ENCODE peak calls at places on chromosomes 4 and X, in four cellular contexts. One of them, this sample, is unnamed. For H3K27me3, the result is how much of the 10 kb centered on the place peaks cover.

GRCh38 chr4:24842356-24842755 is 47.0 kb downstream of the SOD3 start:
- DNase-seq in lower lobe of right lung: no peak
- DNase-seq in AG04450: no peak
- DNase-seq in Panc1: no peak
- DNase-seq in this sample: no peak

GRCh38 chr4:7261174-7261573 is 68.8 kb downstream of the SORCS2 start:
- DNase-seq in lower lobe of right lung: no peak
- DNase-seq in AG04450: no peak
- DNase-seq in Panc1: no peak
- DNase-seq in this sample: no peak

GRCh38 chr4:122309988-122310626 is 68.7 kb upstream of the ADAD1 start:
- DNase-seq in lower lobe of right lung: no peak
- DNase-seq in AG04450: no peak
- DNase-seq in Panc1: no peak
- DNase-seq in this sample: no peak

GRCh38 chrX:141467442-141467841 is 117.1 kb downstream of the SPANXA1 start:
- DNase-seq in lower lobe of right lung: no peak
- DNase-seq in AG04450: no peak
- DNase-seq in Panc1: no peak
- DNase-seq in this sample: no peak

GRCh38 chr4:87353592-87353991 is 30.9 kb upstream of the HSD17B13 start:
- DNase-seq in lower lobe of right lung: no peak
- DNase-seq in AG04450: peak
- DNase-seq in Panc1: no peak
- DNase-seq in this sample: peak

GRCh38 chrX:12789976-12790375 is 1.2 kb upstream of the PRPS2 start:
- DNase-seq in lower lobe of right lung: no peak
- DNase-seq in AG04450: no peak
- DNase-seq in Panc1: no peak
- DNase-seq in this sample: no peak

GRCh38 chr4:162164881-162165528 is 1.2 kb upstream of the FSTL5 start:
- DNase-seq in lower lobe of right lung: no peak
- DNase-seq in AG04450: no peak
- DNase-seq in Panc1: no peak
- DNase-seq in this sample: no peak

GRCh38 chr4:114495471-114495928 is 103.1 kb upstream of the UGT8 start:
- DNase-seq in lower lobe of right lung: no peak
- DNase-seq in AG04450: no peak
- DNase-seq in Panc1: no peak
- DNase-seq in this sample: no peak

GRCh38 chrX:22424919-22425318 is 152.2 kb downstream of the CBLL2 start:
- DNase-seq in lower lobe of right lung: no peak
- DNase-seq in AG04450: no peak
- DNase-seq in Panc1: no peak
- DNase-seq in this sample: no peak

GRCh38 chr4:8861576-8862279 is 9.9 kb downstream of the HMX1 start:
- DNase-seq in lower lobe of right lung: no peak
- DNase-seq in AG04450: no peak
- DNase-seq in Panc1: no peak
- DNase-seq in this sample: no peak

GRCh38 chr4:2843909-2844584 is 403 bp downstream of the ADD1 start:
- DNase-seq in lower lobe of right lung: peak
- DNase-seq in AG04450: no peak
- DNase-seq in Panc1: no peak
- DNase-seq in this sample: no peak

GRCh38 chr4:2843023-2843908 is at the start of gene ADD1:
- DNase-seq in lower lobe of right lung: peak
- DNase-seq in AG04450: peak
- DNase-seq in Panc1: peak
- DNase-seq in this sample: peak

GRCh38 chr4:2848449-2848848 is 4.8 kb downstream of the ADD1 start:
- DNase-seq in lower lobe of right lung: no peak
- DNase-seq in AG04450: no peak
- DNase-seq in Panc1: no peak
- DNase-seq in this sample: no peak

GRCh38 chr4:2847297-2847871 is 3.7 kb downstream of the ADD1 start:
- DNase-seq in lower lobe of right lung: no peak
- DNase-seq in AG04450: no peak
- DNase-seq in Panc1: no peak
- DNase-seq in this sample: no peak

DNA sequence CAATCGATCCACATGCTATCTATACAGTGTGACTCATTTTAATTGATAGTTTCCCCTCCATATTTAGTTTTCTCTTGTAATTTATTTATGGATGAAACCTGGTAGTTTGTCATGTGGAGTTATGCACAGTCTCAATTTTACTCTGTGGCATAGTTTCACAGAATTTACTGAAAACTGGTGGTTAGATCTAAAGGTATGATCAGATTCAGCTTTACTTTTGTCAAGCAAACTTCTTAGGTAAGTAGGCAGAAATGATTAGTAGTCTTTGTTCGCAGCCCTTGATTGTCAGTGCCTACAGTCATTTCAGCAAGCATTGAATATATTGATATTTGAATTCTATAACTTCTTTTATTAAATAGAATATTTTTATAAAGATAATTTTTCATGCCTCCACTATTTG is 2.5 kb downstream of the ADD1 start:
- DNase-seq in lower lobe of right lung: no peak
- DNase-seq in AG04450: no peak
- DNase-seq in Panc1: no peak
- DNase-seq in this sample: no peak
- H3K27ac ChIP-seq in lower lobe of right lung: no peak
- H3K27ac ChIP-seq in AG04450: no peak
- H3K27ac ChIP-seq in Panc1: no peak
- H3K27ac ChIP-seq in this sample: no peak

DNA sequence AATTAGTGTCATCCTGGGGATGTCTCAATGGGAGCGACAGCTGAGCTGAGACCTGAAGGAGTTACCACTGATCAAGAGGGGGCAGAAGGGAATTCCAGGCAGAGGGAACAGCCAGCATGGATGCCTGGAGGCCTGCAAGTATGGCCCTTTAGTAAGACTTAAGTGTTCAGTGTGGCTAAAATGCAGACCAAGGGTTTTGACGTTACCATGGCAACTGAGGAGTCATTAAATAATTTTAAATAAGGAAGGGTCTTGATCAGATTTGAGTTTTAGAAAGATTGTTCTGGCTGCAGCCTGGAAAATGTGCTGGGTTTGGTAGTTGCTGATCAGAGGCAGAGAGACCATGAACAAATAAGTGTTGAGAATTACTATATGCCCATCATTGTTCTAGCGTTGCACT is 285.5 kb downstream of the USP46 start:
- DNase-seq in lower lobe of right lung: no peak
- DNase-seq in AG04450: no peak
- DNase-seq in Panc1: no peak
- DNase-seq in this sample: no peak
- H3K27me3 ChIP-seq in lower lobe of right lung: under half
- H3K27me3 ChIP-seq in AG04450: under half
- H3K27me3 ChIP-seq in Panc1: under half
- H3K27me3 ChIP-seq in this sample: under half

DNA sequence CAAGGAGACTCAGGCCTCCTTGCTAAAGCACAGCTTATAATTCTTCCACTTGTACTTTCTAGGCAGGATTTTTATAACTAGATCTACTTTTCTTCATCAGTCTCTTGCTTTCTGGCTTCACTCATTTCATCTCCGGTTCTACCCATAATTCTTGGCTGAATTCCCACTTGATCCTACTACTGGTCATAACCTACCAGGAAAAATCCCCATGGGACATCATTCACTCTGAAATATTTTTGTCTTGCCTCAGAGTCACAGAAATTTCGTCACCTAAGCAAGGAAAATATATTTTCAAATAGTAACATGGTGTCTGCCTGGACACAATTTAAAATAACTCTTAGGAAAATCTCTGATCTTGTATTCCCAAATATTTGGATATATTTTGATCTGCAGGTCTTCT is 122.3 kb downstream of the TEX13A start:
- DNase-seq in lower lobe of right lung: no peak
- DNase-seq in AG04450: no peak
- DNase-seq in Panc1: no peak
- DNase-seq in this sample: no peak
- H3K4me3 ChIP-seq in lower lobe of right lung: no peak
- H3K4me3 ChIP-seq in AG04450: no peak
- H3K4me3 ChIP-seq in Panc1: no peak
- H3K4me3 ChIP-seq in this sample: no peak

DNA sequence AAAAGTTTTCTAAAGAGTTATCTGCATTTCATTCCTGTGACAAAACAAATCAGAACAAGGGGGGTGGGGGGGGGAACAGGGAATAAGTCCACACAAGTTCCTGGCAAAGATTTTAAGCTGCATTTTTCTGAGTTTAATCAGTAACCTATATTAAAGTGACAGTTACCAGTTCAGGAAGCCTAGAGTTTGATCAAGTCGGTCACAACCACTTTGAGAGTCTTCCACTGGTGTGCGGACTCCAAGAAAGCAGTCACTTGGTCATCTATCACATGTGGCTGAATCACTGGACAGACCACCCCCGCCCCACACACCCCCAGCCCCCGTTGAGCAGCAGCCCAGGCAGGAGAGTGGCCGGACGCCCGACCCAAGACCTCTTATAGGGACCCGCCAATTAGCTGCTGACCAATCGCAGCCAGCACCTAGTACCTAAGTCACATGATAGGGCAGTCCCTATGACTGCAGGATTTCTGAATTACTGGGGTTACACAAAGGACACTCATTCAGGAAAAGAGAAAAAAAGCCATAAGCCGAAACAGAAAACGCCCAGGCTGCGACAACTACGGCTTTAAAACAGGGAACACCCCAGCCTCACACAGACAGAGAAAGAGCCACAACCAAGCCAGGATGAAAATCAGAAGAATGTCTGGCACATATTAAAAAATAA is 569.4 kb upstream of the DIPK2B start:
- DNase-seq in lower lobe of right lung: peak
- DNase-seq in AG04450: peak
- DNase-seq in Panc1: no peak
- DNase-seq in this sample: peak
- H3K27ac ChIP-seq in lower lobe of right lung: peak
- H3K27ac ChIP-seq in AG04450: peak
- H3K27ac ChIP-seq in Panc1: peak
- H3K27ac ChIP-seq in this sample: peak

GRCh38 chr4:185016946-185017797 is 1.1 kb upstream of the HELT start:
- DNase-seq in lower lobe of right lung: no peak
- DNase-seq in AG04450: no peak
- DNase-seq in Panc1: no peak
- DNase-seq in this sample: no peak

GRCh38 chr4:185019451-185020292 is 1.4 kb downstream of the HELT start:
- DNase-seq in lower lobe of right lung: no peak
- DNase-seq in AG04450: no peak
- DNase-seq in Panc1: no peak
- DNase-seq in this sample: no peak

GRCh38 chr4:185020293-185020808 is 2.1 kb downstream of the HELT start:
- DNase-seq in lower lobe of right lung: peak
- DNase-seq in AG04450: no peak
- DNase-seq in Panc1: no peak
- DNase-seq in this sample: no peak

GRCh38 chr4:185017964-185018772 is at the start of gene HELT:
- DNase-seq in lower lobe of right lung: no peak
- DNase-seq in AG04450: no peak
- DNase-seq in Panc1: no peak
- DNase-seq in this sample: no peak

DNA sequence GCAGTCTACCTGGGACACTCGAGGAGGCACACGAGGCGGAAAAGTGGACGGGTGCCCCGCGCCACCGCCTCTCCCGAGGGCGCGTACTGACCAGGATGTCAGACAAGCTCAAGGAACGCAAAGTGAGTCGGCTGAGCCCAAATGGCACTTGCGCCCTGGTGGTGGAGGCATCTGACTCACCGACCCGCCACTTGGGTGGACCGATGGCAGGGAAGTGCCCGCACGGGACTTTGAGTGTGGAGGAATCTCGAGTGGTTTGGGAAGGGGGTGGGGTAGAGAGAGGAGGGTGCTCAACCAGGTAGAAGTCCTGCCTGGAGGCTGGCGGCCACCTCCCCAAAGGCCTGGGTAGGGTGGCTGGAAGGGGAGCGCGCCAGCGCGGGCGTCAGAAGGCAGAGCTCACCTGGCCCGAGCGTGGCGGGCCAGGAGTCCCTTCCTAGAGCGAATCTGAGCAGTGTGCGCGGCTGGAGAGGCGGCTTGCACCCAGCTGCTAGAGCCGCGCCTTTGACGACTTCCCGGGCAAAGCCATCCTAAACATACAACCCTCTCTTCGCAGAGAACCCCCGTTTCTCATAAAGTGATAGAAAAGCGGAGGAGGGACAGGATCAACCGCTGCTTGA is 652 bp downstream of the HELT start:
- DNase-seq in lower lobe of right lung: peak
- DNase-seq in AG04450: no peak
- DNase-seq in Panc1: no peak
- DNase-seq in this sample: no peak
- H3K27me3 ChIP-seq in lower lobe of right lung: half or more
- H3K27me3 ChIP-seq in AG04450: half or more
- H3K27me3 ChIP-seq in Panc1: under half
- H3K27me3 ChIP-seq in this sample: under half

GRCh38 chr4:54226399-54227260 is 2.5 kb upstream of the PDGFRA start:
- DNase-seq in lower lobe of right lung: peak
- DNase-seq in AG04450: peak
- DNase-seq in Panc1: no peak
- DNase-seq in this sample: no peak

GRCh38 chr4:54228064-54228527 is 997 bp upstream of the PDGFRA start:
- DNase-seq in lower lobe of right lung: peak
- DNase-seq in AG04450: peak
- DNase-seq in Panc1: peak
- DNase-seq in this sample: no peak

GRCh38 chr4:54227261-54228063 is 1.6 kb upstream of the PDGFRA start:
- DNase-seq in lower lobe of right lung: peak
- DNase-seq in AG04450: no peak
- DNase-seq in Panc1: peak
- DNase-seq in this sample: no peak

GRCh38 chr4:54225671-54226398 is 3.3 kb upstream of the PDGFRA start:
- DNase-seq in lower lobe of right lung: no peak
- DNase-seq in AG04450: no peak
- DNase-seq in Panc1: no peak
- DNase-seq in this sample: no peak

DNA sequence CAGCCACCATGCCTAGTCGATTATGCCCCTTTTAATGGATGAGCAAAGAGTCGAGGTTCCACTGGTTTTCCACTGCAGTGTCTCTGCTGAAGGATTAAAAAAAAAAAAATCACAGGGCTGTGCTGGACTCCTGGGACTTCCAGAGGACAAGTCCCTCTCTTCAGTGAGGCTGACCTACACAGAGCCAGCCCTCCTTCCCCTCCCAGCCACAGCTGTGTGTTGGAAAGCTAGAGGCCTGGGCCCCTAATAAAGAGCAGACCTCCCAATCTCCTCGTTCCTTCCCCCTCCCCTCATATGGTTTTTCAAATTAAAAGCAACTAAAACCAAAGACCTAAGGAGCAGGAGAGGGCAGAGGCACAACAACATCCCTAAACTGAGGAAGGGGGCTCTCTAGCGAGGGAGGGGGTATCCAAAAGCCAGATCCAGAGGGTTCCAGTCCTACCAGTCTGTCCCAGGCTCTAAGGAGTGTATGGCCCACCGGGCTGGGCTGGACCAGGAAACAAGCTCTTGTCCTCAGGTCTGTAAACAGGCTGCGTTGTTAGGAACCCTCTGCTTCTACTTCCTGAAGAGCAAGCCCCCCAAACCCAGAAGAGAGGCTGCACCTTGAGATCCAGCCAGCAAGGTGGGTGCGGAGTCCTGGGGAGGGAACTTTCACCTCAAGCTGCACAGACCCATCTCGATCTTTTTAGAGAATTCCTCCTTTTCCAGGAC is 4.0 kb upstream of the PDGFRA start:
- DNase-seq in lower lobe of right lung: no peak
- DNase-seq in AG04450: no peak
- DNase-seq in Panc1: no peak
- DNase-seq in this sample: no peak
- H3K4me3 ChIP-seq in lower lobe of right lung: peak
- H3K4me3 ChIP-seq in AG04450: peak
- H3K4me3 ChIP-seq in Panc1: no peak
- H3K4me3 ChIP-seq in this sample: no peak